ENCODE peak calls at places on chromosome 12, in nine cellular contexts. J, B, O, R, G, U, P, I and S are unnamed samples.

GRCh38 chr12:104378427-104378826 is 74.9 kb downstream of the EID3 start:
- DNase-seq in J (peak), B (no peak), O (no peak), R (no peak), G (no peak), U (no peak), P (no peak), I (no peak), S (no peak)

GRCh38 chr12:98741229-98741614 is 96.1 kb downstream of the APAF1 start:
- DNase-seq in J (no peak), B (no peak), O (no peak), R (no peak), G (no peak), U (no peak), P (no peak), I (no peak), S (no peak)

GRCh38 chr12:107400686-107401447 is 284.7 kb upstream of the PWP1 start:
- DNase-seq in J (peak), B (no peak), O (no peak), R (peak), G (no peak), U (peak), P (peak), I (no peak), S (no peak)

GRCh38 chr12:4947297-4947696 is 37.6 kb downstream of the KCNA1 start:
- DNase-seq in J (no peak), B (no peak), O (no peak), R (no peak), G (no peak), U (no peak), P (no peak), I (no peak), S (no peak)

GRCh38 chr12:132731574-132731973 is 20.9 kb downstream of the PGAM5 start:
- DNase-seq in J (no peak), B (no peak), O (no peak), R (peak), G (no peak), U (no peak), P (no peak), I (no peak), S (no peak)

GRCh38 chr12:49138587-49138986 is 7.4 kb upstream of the TUBA1B start:
- DNase-seq in J (no peak), B (no peak), O (no peak), R (peak), G (no peak), U (no peak), P (no peak), I (no peak), S (no peak)

GRCh38 chr12:91813701-91814100 is 331.9 kb downstream of the BTG1 start:
- DNase-seq in J (peak), B (no peak), O (no peak), R (no peak), G (no peak), U (no peak), P (peak), I (no peak), S (no peak)

GRCh38 chr12:67534671-67535070 is 113.9 kb upstream of the DYRK2 start:
- DNase-seq in J (peak), B (no peak), O (no peak), R (no peak), G (no peak), U (no peak), P (peak), I (no peak), S (no peak)

GRCh38 chr12:57836442-57837375 is 9.8 kb downstream of the CTDSP2 start:
- DNase-seq in J (peak), B (peak), O (peak), R (peak), G (no peak), U (peak), P (peak), I (no peak), S (peak)

GRCh38 chr12:123973552-123974341 is 732 bp downstream of the ZNF664 start:
- DNase-seq in J (no peak), B (peak), O (peak), R (peak), G (peak), U (peak), P (no peak), I (peak), S (peak)

GRCh38 chr12:21695896-21696295 is 38.3 kb upstream of the LDHB start:
- DNase-seq in J (no peak), B (no peak), O (no peak), R (no peak), G (no peak), U (no peak), P (no peak), I (no peak), S (no peak)

GRCh38 chr12:106297681-106298080 is 4.9 kb upstream of the TCP11L2 start:
- DNase-seq in J (no peak), B (no peak), O (no peak), R (no peak), G (no peak), U (no peak), P (no peak), I (no peak), S (no peak)

GRCh38 chr12:57461904-57462306 is 2.3 kb downstream of the GLI1 start:
- DNase-seq in J (peak), B (no peak), O (no peak), R (no peak), G (no peak), U (no peak), P (no peak), I (no peak), S (no peak)

GRCh38 chr12:99087278-99087677 is 442.2 kb downstream of the APAF1 start:
- DNase-seq in J (no peak), B (no peak), O (no peak), R (peak), G (no peak), U (peak), P (no peak), I (no peak), S (peak)

GRCh38 chr12:54439521-54440255 is 20.6 kb upstream of the ITGA5 start:
- DNase-seq in J (peak), B (no peak), O (no peak), R (peak), G (no peak), U (peak), P (peak), I (peak), S (peak)

GRCh38 chr12:132014915-132015280 is 65.2 kb downstream of the EP400 start:
- DNase-seq in J (no peak), B (no peak), O (no peak), R (no peak), G (no peak), U (no peak), P (no peak), I (no peak), S (no peak)